ENCODE peak calls at places on chromosome 18, in six cellular contexts. F is stomach, T is GM12891, B is sigmoid colon, E is breast epithelium, H is HCT116. P is an unnamed sample.

GRCh38 chr18:61546598-61546997 is 213.4 kb downstream of the CDH20 start:
- DNase-seq in F (no peak), T (no peak), B (no peak), E (no peak), H (peak), P (no peak)

GRCh38 chr18:36672437-36673344 is 156.1 kb downstream of the TPGS2 start:
- DNase-seq in F (no peak), T (no peak), B (no peak), E (no peak), H (no peak), P (no peak)

GRCh38 chr18:42784612-42785011 is 330.9 kb downstream of the RIT2 start:
- DNase-seq in F (no peak), T (no peak), B (no peak), E (no peak), H (no peak), P (no peak)

GRCh38 chr18:55694291-55694690 is 106.3 kb upstream of the TCF4 start:
- DNase-seq in F (no peak), T (no peak), B (no peak), E (no peak), H (no peak), P (no peak)

GRCh38 chr18:64474751-64475150 is 325.9 kb upstream of the LINC00305 start:
- DNase-seq in F (no peak), T (no peak), B (no peak), E (no peak), H (no peak), P (no peak)

GRCh38 chr18:7064346-7064745 is 53.3 kb downstream of the LAMA1 start:
- DNase-seq in F (no peak), T (no peak), B (no peak), E (no peak), H (no peak), P (no peak)

GRCh38 chr18:68054669-68055068 is 538.1 kb upstream of the DSEL start:
- DNase-seq in F (no peak), T (no peak), B (no peak), E (no peak), H (no peak), P (no peak)

GRCh38 chr18:23136326-23137092 is 1.2 kb downstream of the CABLES1 start:
- DNase-seq in F (peak), T (peak), B (no peak), E (peak), H (no peak), P (peak)

GRCh38 chr18:23994361-23994902 is 20.1 kb upstream of the TTC39C start:
- DNase-seq in F (no peak), T (no peak), B (peak), E (no peak), H (peak), P (no peak)

GRCh38 chr18:48342125-48342524 is 67.1 kb downstream of the ZBTB7C start:
- DNase-seq in F (no peak), T (no peak), B (no peak), E (no peak), H (no peak), P (no peak)

GRCh38 chr18:67496469-67496868 is 20.1 kb downstream of the DSEL start:
- DNase-seq in F (no peak), T (no peak), B (no peak), E (no peak), H (no peak), P (no peak)

GRCh38 chr18:3712485-3712884 is 262.5 kb downstream of the TGIF1 start:
- DNase-seq in F (no peak), T (no peak), B (no peak), E (no peak), H (no peak), P (no peak)

GRCh38 chr18:74288041-74288440 is 3.7 kb downstream of the CYB5A start:
- DNase-seq in F (no peak), T (no peak), B (no peak), E (no peak), H (no peak), P (no peak)

GRCh38 chr18:13231151-13231550 is 12.6 kb downstream of the LDLRAD4 start:
- DNase-seq in F (no peak), T (no peak), B (no peak), E (no peak), H (no peak), P (no peak)

GRCh38 chr18:62329676-62330454 is 4.8 kb downstream of the TNFRSF11A start:
- DNase-seq in F (peak), T (no peak), B (no peak), E (no peak), H (no peak), P (no peak)

GRCh38 chr18:4813708-4814107 is 358.6 kb upstream of the DLGAP1 start:
- DNase-seq in F (no peak), T (no peak), B (no peak), E (no peak), H (no peak), P (no peak)

GRCh38 chr18:13912601-13913000 is 2.7 kb downstream of the MC2R start:
- DNase-seq in F (no peak), T (no peak), B (no peak), E (no peak), H (no peak), P (no peak)

GRCh38 chr18:72672364-72673151 is 128.4 kb upstream of the CBLN2 start:
- DNase-seq in F (no peak), T (peak), B (no peak), E (no peak), H (no peak), P (peak)

GRCh38 chr18:26460449-26461091 is 87.8 kb downstream of the KCTD1 start:
- DNase-seq in F (peak), T (peak), B (no peak), E (no peak), H (no peak), P (no peak)

GRCh38 chr18:50826027-50826426 is 6.2 kb upstream of the MRO start:
- DNase-seq in F (no peak), T (no peak), B (no peak), E (no peak), H (no peak), P (no peak)

GRCh38 chr18:36539674-36540073 is 242.2 kb downstream of the FHOD3 start:
- DNase-seq in F (no peak), T (no peak), B (no peak), E (no peak), H (no peak), P (no peak)

GRCh38 chr18:49177812-49178211 is 227.0 kb upstream of the SMAD7 start:
- DNase-seq in F (no peak), T (no peak), B (no peak), E (no peak), H (no peak), P (no peak)

GRCh38 chr18:7116832-7117389 is 686 bp downstream of the LAMA1 start:
- DNase-seq in F (no peak), T (no peak), B (no peak), E (no peak), H (no peak), P (no peak)

GRCh38 chr18:80086281-80086680 is 22.8 kb upstream of the ADNP2 start:
- DNase-seq in F (no peak), T (no peak), B (no peak), E (no peak), H (no peak), P (no peak)

GRCh38 chr18:48797841-48798255 is 152.9 kb downstream of the SMAD7 start:
- DNase-seq in F (no peak), T (no peak), B (peak), E (no peak), H (no peak), P (no peak)

DNA sequence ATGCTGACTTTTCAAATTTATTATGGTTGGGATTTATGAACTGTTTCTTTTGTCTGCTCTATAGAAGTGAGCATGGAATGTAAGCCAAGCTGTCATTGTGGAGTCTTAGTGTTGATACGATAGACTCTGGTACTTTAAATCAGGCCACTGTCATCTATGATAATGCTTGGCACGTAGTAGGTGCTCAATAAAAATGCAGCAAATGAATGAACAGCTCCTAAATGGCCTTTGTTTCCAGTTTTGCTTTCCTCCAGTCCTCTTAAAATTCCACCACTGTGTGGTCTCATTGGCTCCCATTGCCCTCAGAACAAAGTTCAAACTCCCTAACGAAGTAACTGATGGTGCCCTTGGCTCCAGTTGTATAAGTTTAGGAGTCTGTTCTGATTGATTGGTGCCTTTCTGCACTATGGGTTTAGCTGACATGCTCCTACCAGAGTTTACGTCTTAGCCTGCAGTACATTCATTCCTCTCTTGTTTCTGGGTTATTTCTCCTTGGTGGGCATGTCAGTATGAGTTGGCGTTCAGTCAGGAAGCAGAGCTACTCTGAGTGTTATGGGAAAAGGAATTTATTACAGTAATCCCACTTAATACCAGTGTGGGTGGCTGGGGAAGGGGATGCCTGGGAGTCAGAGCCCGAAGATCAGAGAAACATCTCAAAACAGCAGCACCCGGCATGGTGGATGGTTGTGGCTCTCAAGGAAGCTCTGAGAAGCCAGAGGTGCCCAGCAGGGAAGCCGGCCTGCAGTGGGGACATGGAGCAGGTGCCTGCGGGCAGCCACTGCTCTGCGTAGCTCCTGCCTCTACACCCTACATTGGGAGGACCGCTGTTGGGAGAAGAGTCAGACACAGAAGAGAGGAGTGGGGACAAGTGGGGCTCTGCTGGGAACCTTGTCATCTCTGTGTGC is 48.7 kb downstream of the RAB31 start:
- DNase-seq in F (no peak), T (no peak), B (no peak), E (no peak), H (no peak), P (no peak)
- TF ChIP-seq POLR2AphosphoS5 in F (no peak), T (no peak), B (no peak), E (no peak), H (no peak), P (no peak)

GRCh38 chr18:78542204-78542603 is 437.4 kb upstream of the SALL3 start:
- DNase-seq in F (peak), T (no peak), B (peak), E (peak), H (no peak), P (no peak)
- TF ChIP-seq POLR2AphosphoS5 in F (peak), T (no peak), B (no peak), E (no peak), H (no peak), P (no peak)

GRCh38 chr18:38022247-38022646 is 456.6 kb upstream of the CELF4 start:
- DNase-seq in F (no peak), T (no peak), B (no peak), E (no peak), H (no peak), P (no peak)
- TF ChIP-seq POLR2AphosphoS5 in F (no peak), T (no peak), B (no peak), E (no peak), H (no peak), P (no peak)

GRCh38 chr18:46071615-46071893 is 506 bp downstream of the PSTPIP2 start:
- DNase-seq in F (no peak), T (no peak), B (no peak), E (no peak), H (no peak), P (no peak)

GRCh38 chr18:46071894-46072867 is at the start of gene PSTPIP2:
- DNase-seq in F (peak), T (peak), B (peak), E (peak), H (peak), P (peak)

GRCh38 chr18:46070232-46070631 is 1.8 kb downstream of the PSTPIP2 start:
- DNase-seq in F (no peak), T (no peak), B (no peak), E (no peak), H (no peak), P (no peak)

GRCh38 chr18:46069524-46069923 is 2.5 kb downstream of the PSTPIP2 start:
- DNase-seq in F (no peak), T (no peak), B (no peak), E (no peak), H (no peak), P (no peak)

GRCh38 chr18:46070683-46071614 is 1.1 kb downstream of the PSTPIP2 start:
- DNase-seq in F (no peak), T (no peak), B (peak), E (no peak), H (no peak), P (no peak)
- TF ChIP-seq POLR2AphosphoS5 in F (no peak), T (no peak), B (no peak), E (no peak), H (no peak), P (no peak)

P was measured in GM12892.